ENCODE peak calls at places on chromosome 19, in nine cellular contexts. One of them, this sample, is unnamed.

GRCh38 chr19:34314437-34315313 is 50.3 kb upstream of the GPI start:
- DNase-seq in iris pigment epithelial cell: no peak
- DNase-seq in stimulated activated CD8-positive, alpha-beta memory T cell treated with anti-CD3 and anti-CD28 coated beads, Interleukin-7, amount 100 ng/mL, for 1 hour: no peak
- DNase-seq in effector CD4-positive, alpha-beta T cell: no peak
- DNase-seq in activated CD4-positive, alpha-beta T cell treated with anti-CD3 and anti-CD28 coated beads for 24 hours: no peak
- DNase-seq in upper lobe of right lung: no peak
- DNase-seq in fibroblast of lung: no peak
- DNase-seq in GM12865: peak
- DNase-seq in cardiac fibroblast: no peak
- DNase-seq in this sample: no peak

GRCh38 chr19:31459430-31459829 is 110.2 kb upstream of the TSHZ3 start:
- DNase-seq in stimulated activated CD8-positive, alpha-beta memory T cell treated with anti-CD3 and anti-CD28 coated beads, Interleukin-7, amount 100 ng/mL, for 1 hour: no peak
- DNase-seq in fibroblast of lung: no peak
- DNase-seq in effector CD4-positive, alpha-beta T cell: no peak
- DNase-seq in upper lobe of right lung: no peak
- DNase-seq in iris pigment epithelial cell: peak
- DNase-seq in cardiac fibroblast: no peak
- DNase-seq in GM12865: no peak
- DNase-seq in activated CD4-positive, alpha-beta T cell treated with anti-CD3 and anti-CD28 coated beads for 24 hours: no peak
- DNase-seq in this sample: no peak

GRCh38 chr19:15780595-15781418 is 6.7 kb upstream of the OR10H5 start:
- DNase-seq in effector CD4-positive, alpha-beta T cell: no peak
- DNase-seq in GM12865: no peak
- DNase-seq in activated CD4-positive, alpha-beta T cell treated with anti-CD3 and anti-CD28 coated beads for 24 hours: no peak
- DNase-seq in upper lobe of right lung: no peak
- DNase-seq in stimulated activated CD8-positive, alpha-beta memory T cell treated with anti-CD3 and anti-CD28 coated beads, Interleukin-7, amount 100 ng/mL, for 1 hour: no peak
- DNase-seq in iris pigment epithelial cell: no peak
- DNase-seq in cardiac fibroblast: no peak
- DNase-seq in fibroblast of lung: no peak
- DNase-seq in this sample: no peak

GRCh38 chr19:43560687-43561086 is 14.6 kb downstream of the XRCC1 start:
- DNase-seq in effector CD4-positive, alpha-beta T cell: no peak
- DNase-seq in cardiac fibroblast: peak
- DNase-seq in stimulated activated CD8-positive, alpha-beta memory T cell treated with anti-CD3 and anti-CD28 coated beads, Interleukin-7, amount 100 ng/mL, for 1 hour: no peak
- DNase-seq in iris pigment epithelial cell: peak
- DNase-seq in upper lobe of right lung: no peak
- DNase-seq in fibroblast of lung: no peak
- DNase-seq in GM12865: no peak
- DNase-seq in activated CD4-positive, alpha-beta T cell treated with anti-CD3 and anti-CD28 coated beads for 24 hours: no peak
- DNase-seq in this sample: peak

GRCh38 chr19:49971991-49972401 is 11.0 kb upstream of the SIGLEC11 start:
- DNase-seq in cardiac fibroblast: no peak
- DNase-seq in stimulated activated CD8-positive, alpha-beta memory T cell treated with anti-CD3 and anti-CD28 coated beads, Interleukin-7, amount 100 ng/mL, for 1 hour: no peak
- DNase-seq in fibroblast of lung: no peak
- DNase-seq in activated CD4-positive, alpha-beta T cell treated with anti-CD3 and anti-CD28 coated beads for 24 hours: no peak
- DNase-seq in GM12865: no peak
- DNase-seq in iris pigment epithelial cell: no peak
- DNase-seq in effector CD4-positive, alpha-beta T cell: no peak
- DNase-seq in upper lobe of right lung: no peak
- DNase-seq in this sample: no peak

GRCh38 chr19:45172173-45172572 is 5.9 kb downstream of the TRAPPC6A start:
- DNase-seq in stimulated activated CD8-positive, alpha-beta memory T cell treated with anti-CD3 and anti-CD28 coated beads, Interleukin-7, amount 100 ng/mL, for 1 hour: no peak
- DNase-seq in GM12865: no peak
- DNase-seq in iris pigment epithelial cell: no peak
- DNase-seq in upper lobe of right lung: no peak
- DNase-seq in effector CD4-positive, alpha-beta T cell: no peak
- DNase-seq in fibroblast of lung: no peak
- DNase-seq in cardiac fibroblast: no peak
- DNase-seq in activated CD4-positive, alpha-beta T cell treated with anti-CD3 and anti-CD28 coated beads for 24 hours: no peak
- DNase-seq in this sample: no peak

GRCh38 chr19:1590641-1591397 is 1.8 kb downstream of the MBD3 start:
- DNase-seq in iris pigment epithelial cell: no peak
- DNase-seq in effector CD4-positive, alpha-beta T cell: no peak
- DNase-seq in stimulated activated CD8-positive, alpha-beta memory T cell treated with anti-CD3 and anti-CD28 coated beads, Interleukin-7, amount 100 ng/mL, for 1 hour: no peak
- DNase-seq in activated CD4-positive, alpha-beta T cell treated with anti-CD3 and anti-CD28 coated beads for 24 hours: no peak
- DNase-seq in cardiac fibroblast: peak
- DNase-seq in GM12865: peak
- DNase-seq in fibroblast of lung: peak
- DNase-seq in upper lobe of right lung: no peak
- DNase-seq in this sample: peak

GRCh38 chr19:9945319-9945966 is 9.1 kb upstream of the OLFM2 start:
- DNase-seq in GM12865: no peak
- DNase-seq in fibroblast of lung: peak
- DNase-seq in effector CD4-positive, alpha-beta T cell: no peak
- DNase-seq in stimulated activated CD8-positive, alpha-beta memory T cell treated with anti-CD3 and anti-CD28 coated beads, Interleukin-7, amount 100 ng/mL, for 1 hour: no peak
- DNase-seq in cardiac fibroblast: peak
- DNase-seq in upper lobe of right lung: peak
- DNase-seq in iris pigment epithelial cell: peak
- DNase-seq in activated CD4-positive, alpha-beta T cell treated with anti-CD3 and anti-CD28 coated beads for 24 hours: no peak
- DNase-seq in this sample: peak

GRCh38 chr19:1251233-1251502 is 2.8 kb downstream of the MIDN start:
- DNase-seq in fibroblast of lung: peak
- DNase-seq in activated CD4-positive, alpha-beta T cell treated with anti-CD3 and anti-CD28 coated beads for 24 hours: no peak
- DNase-seq in stimulated activated CD8-positive, alpha-beta memory T cell treated with anti-CD3 and anti-CD28 coated beads, Interleukin-7, amount 100 ng/mL, for 1 hour: no peak
- DNase-seq in cardiac fibroblast: peak
- DNase-seq in iris pigment epithelial cell: peak
- DNase-seq in upper lobe of right lung: no peak
- DNase-seq in GM12865: peak
- DNase-seq in effector CD4-positive, alpha-beta T cell: peak
- DNase-seq in this sample: peak

GRCh38 chr19:4966591-4966990 is 2.3 kb upstream of the KDM4B start:
- DNase-seq in GM12865: no peak
- DNase-seq in iris pigment epithelial cell: no peak
- DNase-seq in effector CD4-positive, alpha-beta T cell: no peak
- DNase-seq in fibroblast of lung: no peak
- DNase-seq in cardiac fibroblast: no peak
- DNase-seq in upper lobe of right lung: no peak
- DNase-seq in activated CD4-positive, alpha-beta T cell treated with anti-CD3 and anti-CD28 coated beads for 24 hours: no peak
- DNase-seq in stimulated activated CD8-positive, alpha-beta memory T cell treated with anti-CD3 and anti-CD28 coated beads, Interleukin-7, amount 100 ng/mL, for 1 hour: no peak
- DNase-seq in this sample: no peak

GRCh38 chr19:27974082-27974513 is 1238.9 kb downstream of the UQCRFS1 start:
- DNase-seq in fibroblast of lung: no peak
- DNase-seq in activated CD4-positive, alpha-beta T cell treated with anti-CD3 and anti-CD28 coated beads for 24 hours: no peak
- DNase-seq in GM12865: peak
- DNase-seq in upper lobe of right lung: no peak
- DNase-seq in cardiac fibroblast: peak
- DNase-seq in iris pigment epithelial cell: peak
- DNase-seq in effector CD4-positive, alpha-beta T cell: no peak
- DNase-seq in stimulated activated CD8-positive, alpha-beta memory T cell treated with anti-CD3 and anti-CD28 coated beads, Interleukin-7, amount 100 ng/mL, for 1 hour: no peak
- DNase-seq in this sample: peak

GRCh38 chr19:15251749-15252397 is 19.6 kb upstream of the EPHX3 start:
- DNase-seq in effector CD4-positive, alpha-beta T cell: no peak
- DNase-seq in fibroblast of lung: peak
- DNase-seq in cardiac fibroblast: peak
- DNase-seq in upper lobe of right lung: no peak
- DNase-seq in iris pigment epithelial cell: peak
- DNase-seq in stimulated activated CD8-positive, alpha-beta memory T cell treated with anti-CD3 and anti-CD28 coated beads, Interleukin-7, amount 100 ng/mL, for 1 hour: no peak
- DNase-seq in GM12865: no peak
- DNase-seq in activated CD4-positive, alpha-beta T cell treated with anti-CD3 and anti-CD28 coated beads for 24 hours: no peak
- DNase-seq in this sample: peak

GRCh38 chr19:35704218-35704617 is at the start of gene ZBTB32:
- DNase-seq in GM12865: no peak
- DNase-seq in fibroblast of lung: peak
- DNase-seq in effector CD4-positive, alpha-beta T cell: no peak
- DNase-seq in cardiac fibroblast: peak
- DNase-seq in stimulated activated CD8-positive, alpha-beta memory T cell treated with anti-CD3 and anti-CD28 coated beads, Interleukin-7, amount 100 ng/mL, for 1 hour: no peak
- DNase-seq in iris pigment epithelial cell: peak
- DNase-seq in activated CD4-positive, alpha-beta T cell treated with anti-CD3 and anti-CD28 coated beads for 24 hours: no peak
- DNase-seq in upper lobe of right lung: no peak
- DNase-seq in this sample: peak